ENCODE peak calls at places on chromosomes 16 and 17, in nine cellular contexts. B is stimulated activated CD8-positive, alpha-beta memory T cell treated with anti-CD3 and anti-CD28 coated beads, Interleukin-15, amount 100 ng/mL, for 24 hours; S is COR-L47; G is effector memory CD4-positive, alpha-beta T cell; Z is ACHN; P is fibroblast of gingiva; V is GM04504; F is occipital lobe; O is AG08395. T is an unnamed sample.

GRCh38 chr17:47856830-47857229 is 5.9 kb upstream of the SP6 start:
- DNase-seq in B (no peak), S (no peak), G (no peak), Z (no peak), P (no peak), V (no peak), F (no peak), O (no peak), T (no peak)

GRCh38 chr17:82649501-82650261 is 1.4 kb upstream of the WDR45B start:
- DNase-seq in B (no peak), S (no peak), G (no peak), Z (no peak), P (no peak), V (no peak), F (no peak), O (no peak), T (no peak)

GRCh38 chr16:29830774-29831173 is 10.5 kb downstream of the MVP start:
- DNase-seq in B (no peak), S (no peak), G (no peak), Z (no peak), P (no peak), V (no peak), F (no peak), O (no peak), T (no peak)

GRCh38 chr16:81939164-81940067 is 71.9 kb downstream of the SDR42E1 start:
- DNase-seq in B (no peak), S (peak), G (no peak), Z (no peak), P (no peak), V (no peak), F (no peak), O (no peak), T (no peak)

GRCh38 chr17:50946223-50946890 is 80.2 kb upstream of the TOB1 start:
- DNase-seq in B (no peak), S (no peak), G (no peak), Z (no peak), P (no peak), V (no peak), F (no peak), O (no peak), T (peak)

GRCh38 chr17:77106874-77107358 is 33.9 kb upstream of the SEC14L1 start:
- DNase-seq in B (no peak), S (no peak), G (no peak), Z (no peak), P (no peak), V (no peak), F (no peak), O (no peak), T (no peak)

GRCh38 chr17:178292-179065 is 3.0 kb downstream of the DOC2B start:
- DNase-seq in B (no peak), S (no peak), G (no peak), Z (no peak), P (no peak), V (no peak), F (no peak), O (no peak), T (peak)

GRCh38 chr17:76432712-76433336 is 20.1 kb downstream of the UBE2O start:
- DNase-seq in B (no peak), S (no peak), G (no peak), Z (peak), P (no peak), V (no peak), F (no peak), O (no peak), T (no peak)

GRCh38 chr17:81550830-81551457 is 1.2 kb downstream of the FAAP100 start:
- DNase-seq in B (no peak), S (no peak), G (no peak), Z (no peak), P (no peak), V (no peak), F (no peak), O (no peak), T (no peak)

GRCh38 chr16:69031877-69032301 is 73.6 kb upstream of the HAS3 start:
- DNase-seq in B (no peak), S (no peak), G (no peak), Z (no peak), P (no peak), V (no peak), F (no peak), O (no peak), T (no peak)

GRCh38 chr16:4624015-4624826 is at the start of gene MGRN1:
- DNase-seq in B (peak), S (peak), G (peak), Z (peak), P (peak), V (peak), F (peak), O (peak), T (peak)

GRCh38 chr17:73013299-73013698 is 79.2 kb downstream of the SLC39A11 start:
- DNase-seq in B (no peak), S (no peak), G (no peak), Z (no peak), P (no peak), V (no peak), F (no peak), O (no peak), T (no peak)

GRCh38 chr17:45366691-45367090 is 49.9 kb upstream of the MAP3K14 start:
- DNase-seq in B (no peak), S (no peak), G (no peak), Z (no peak), P (no peak), V (no peak), F (no peak), O (no peak), T (no peak)

GRCh38 chr16:57147381-57148191 is 38.3 kb downstream of the PSME3IP1 start:
- DNase-seq in B (no peak), S (no peak), G (no peak), Z (no peak), P (peak), V (peak), F (no peak), O (peak), T (no peak)

GRCh38 chr16:67720236-67720635 is 1.1 kb upstream of the GFOD2 start:
- DNase-seq in B (no peak), S (no peak), G (no peak), Z (no peak), P (no peak), V (no peak), F (no peak), O (no peak), T (no peak)

GRCh38 chr17:78010759-78011158 is 52.3 kb downstream of the TNRC6C start:
- DNase-seq in B (no peak), S (no peak), G (no peak), Z (no peak), P (no peak), V (no peak), F (no peak), O (no peak), T (no peak)

GRCh38 chr16:30755955-30756780 is 5.7 kb downstream of the CFAP119 start:
- DNase-seq in B (no peak), S (no peak), G (no peak), Z (no peak), P (no peak), V (no peak), F (no peak), O (no peak), T (no peak)

GRCh38 chr16:74931445-74931844 is 53.5 kb downstream of the WDR59 start:
- DNase-seq in B (no peak), S (no peak), G (no peak), Z (no peak), P (no peak), V (no peak), F (no peak), O (no peak), T (no peak)

GRCh38 chr16:88289549-88290344 is 93.0 kb upstream of the ZNF469 start:
- DNase-seq in B (no peak), S (no peak), G (no peak), Z (no peak), P (no peak), V (no peak), F (peak), O (peak), T (no peak)

GRCh38 chr17:74076446-74076845 is 127.0 kb upstream of the RPL38 start:
- DNase-seq in B (no peak), S (no peak), G (no peak), Z (no peak), P (no peak), V (no peak), F (no peak), O (no peak), T (no peak)

GRCh38 chr17:75783803-75784472 is 668 bp upstream of the UNK start:
- DNase-seq in B (no peak), S (no peak), G (no peak), Z (peak), P (no peak), V (no peak), F (no peak), O (no peak), T (no peak)

GRCh38 chr17:68238894-68239293 is 8.9 kb upstream of the AMZ2 start:
- DNase-seq in B (no peak), S (no peak), G (no peak), Z (no peak), P (no peak), V (no peak), F (no peak), O (no peak), T (no peak)